ENCODE peak calls at places on chromosomes 2 and 18, in seven cellular contexts. One of them, this sample, is unnamed.

GRCh38 chr2:166900700-166901099 is 12.4 kb downstream of the XIRP2 start:
- DNase-seq in SK-N-SH: no peak
- DNase-seq in HCT116: no peak
- DNase-seq in HepG2: peak
- DNase-seq in H1: no peak
- DNase-seq in K562: no peak
- DNase-seq in GM12878: no peak
- DNase-seq in this sample: peak

GRCh38 chr2:3784731-3785130 is 81.4 kb downstream of the DCDC2C start:
- DNase-seq in HepG2: no peak
- DNase-seq in H1: no peak
- DNase-seq in GM12878: no peak
- DNase-seq in SK-N-SH: no peak
- DNase-seq in K562: no peak
- DNase-seq in HCT116: no peak
- DNase-seq in this sample: no peak

GRCh38 chr18:73531601-73532000 is 616.0 kb downstream of the FBXO15 start:
- DNase-seq in H1: no peak
- DNase-seq in SK-N-SH: no peak
- DNase-seq in HCT116: no peak
- DNase-seq in K562: no peak
- DNase-seq in HepG2: no peak
- DNase-seq in GM12878: no peak
- DNase-seq in this sample: no peak

GRCh38 chr2:47036489-47036769 is 118.7 kb downstream of the STPG4 start:
- DNase-seq in GM12878: no peak
- DNase-seq in H1: no peak
- DNase-seq in K562: no peak
- DNase-seq in HCT116: no peak
- DNase-seq in SK-N-SH: no peak
- DNase-seq in HepG2: no peak
- DNase-seq in this sample: no peak

GRCh38 chr18:36120297-36120696 is 8.8 kb downstream of the SLC39A6 start:
- DNase-seq in GM12878: no peak
- DNase-seq in H1: no peak
- DNase-seq in SK-N-SH: no peak
- DNase-seq in HCT116: no peak
- DNase-seq in K562: no peak
- DNase-seq in HepG2: no peak
- DNase-seq in this sample: no peak

GRCh38 chr2:154261473-154262027 is 389.8 kb downstream of the GALNT13 start:
- DNase-seq in SK-N-SH: no peak
- DNase-seq in K562: no peak
- DNase-seq in HepG2: no peak
- DNase-seq in GM12878: no peak
- DNase-seq in HCT116: no peak
- DNase-seq in H1: no peak
- DNase-seq in this sample: no peak

GRCh38 chr18:79463424-79463960 is 67.8 kb downstream of the NFATC1 start:
- DNase-seq in HCT116: no peak
- DNase-seq in K562: no peak
- DNase-seq in H1: no peak
- DNase-seq in SK-N-SH: no peak
- DNase-seq in GM12878: no peak
- DNase-seq in HepG2: no peak
- DNase-seq in this sample: no peak

GRCh38 chr2:24730481-24730880 is 62.7 kb downstream of the PTRHD1 start:
- DNase-seq in SK-N-SH: no peak
- DNase-seq in H1: no peak
- DNase-seq in K562: no peak
- DNase-seq in GM12878: no peak
- DNase-seq in HCT116: no peak
- DNase-seq in HepG2: no peak
- DNase-seq in this sample: no peak

GRCh38 chr2:192243488-192243887 is 48.8 kb upstream of the TMEFF2 start:
- DNase-seq in SK-N-SH: no peak
- DNase-seq in H1: no peak
- DNase-seq in HepG2: no peak
- DNase-seq in GM12878: no peak
- DNase-seq in HCT116: no peak
- DNase-seq in K562: no peak
- DNase-seq in this sample: no peak

GRCh38 chr18:34222396-34223163 is 2.1 kb downstream of the NOL4 start:
- DNase-seq in SK-N-SH: peak
- DNase-seq in GM12878: no peak
- DNase-seq in H1: peak
- DNase-seq in K562: no peak
- DNase-seq in HCT116: no peak
- DNase-seq in HepG2: no peak
- DNase-seq in this sample: no peak

GRCh38 chr2:174336403-174337336 is 1.9 kb downstream of the SP9 start:
- DNase-seq in HCT116: peak
- DNase-seq in SK-N-SH: peak
- DNase-seq in HepG2: peak
- DNase-seq in K562: peak
- DNase-seq in H1: peak
- DNase-seq in GM12878: no peak
- DNase-seq in this sample: no peak

GRCh38 chr2:227482638-227483340 is 10.8 kb downstream of the AGFG1 start:
- DNase-seq in HepG2: no peak
- DNase-seq in SK-N-SH: no peak
- DNase-seq in GM12878: no peak
- DNase-seq in HCT116: no peak
- DNase-seq in K562: no peak
- DNase-seq in H1: no peak
- DNase-seq in this sample: no peak

GRCh38 chr2:238670341-238670681 is 177.6 kb upstream of the TWIST2 start:
- DNase-seq in SK-N-SH: no peak
- DNase-seq in H1: no peak
- DNase-seq in HCT116: no peak
- DNase-seq in GM12878: no peak
- DNase-seq in HepG2: no peak
- DNase-seq in K562: no peak
- DNase-seq in this sample: no peak

GRCh38 chr2:168404764-168405163 is 51.3 kb upstream of the CERS6 start:
- DNase-seq in HCT116: no peak
- DNase-seq in SK-N-SH: no peak
- DNase-seq in GM12878: no peak
- DNase-seq in H1: no peak
- DNase-seq in K562: no peak
- DNase-seq in HepG2: peak
- DNase-seq in this sample: no peak

GRCh38 chr2:14524041-14524802 is 108.3 kb upstream of the LRATD1 start:
- DNase-seq in SK-N-SH: no peak
- DNase-seq in GM12878: no peak
- DNase-seq in HepG2: no peak
- DNase-seq in HCT116: no peak
- DNase-seq in H1: no peak
- DNase-seq in K562: no peak
- DNase-seq in this sample: peak

GRCh38 chr18:9825571-9826073 is 60.2 kb upstream of the TXNDC2 start:
- DNase-seq in H1: no peak
- DNase-seq in K562: peak
- DNase-seq in HCT116: peak
- DNase-seq in SK-N-SH: no peak
- DNase-seq in GM12878: no peak
- DNase-seq in HepG2: peak
- DNase-seq in this sample: no peak

GRCh38 chr2:241378816-241379215 is 22.7 kb downstream of the FARP2 start:
- DNase-seq in H1: no peak
- DNase-seq in GM12878: no peak
- DNase-seq in HCT116: no peak
- DNase-seq in SK-N-SH: no peak
- DNase-seq in HepG2: no peak
- DNase-seq in K562: no peak
- DNase-seq in this sample: no peak

GRCh38 chr2:85988210-85988913 is 99.6 kb upstream of the ST3GAL5 start:
- DNase-seq in H1: no peak
- DNase-seq in HepG2: no peak
- DNase-seq in GM12878: no peak
- DNase-seq in HCT116: no peak
- DNase-seq in K562: no peak
- DNase-seq in SK-N-SH: no peak
- DNase-seq in this sample: no peak

GRCh38 chr2:174337337-174338154 is 2.8 kb downstream of the SP9 start:
- DNase-seq in GM12878: no peak
- DNase-seq in HCT116: no peak
- DNase-seq in SK-N-SH: peak
- DNase-seq in K562: peak
- DNase-seq in H1: peak
- DNase-seq in HepG2: no peak
- DNase-seq in this sample: no peak

GRCh38 chr2:234861841-234862735 is 89.7 kb upstream of the SH3BP4 start:
- DNase-seq in SK-N-SH: no peak
- DNase-seq in H1: no peak
- DNase-seq in HCT116: no peak
- DNase-seq in GM12878: no peak
- DNase-seq in HepG2: no peak
- DNase-seq in K562: no peak
- DNase-seq in this sample: peak

GRCh38 chr2:210442869-210443268 is 33.7 kb downstream of the LANCL1 start:
- DNase-seq in H1: no peak
- DNase-seq in K562: no peak
- DNase-seq in GM12878: no peak
- DNase-seq in HepG2: no peak
- DNase-seq in HCT116: no peak
- DNase-seq in SK-N-SH: no peak
- DNase-seq in this sample: no peak

GRCh38 chr2:101339236-101339865 is 30.9 kb upstream of the RNF149 start:
- DNase-seq in SK-N-SH: no peak
- DNase-seq in GM12878: no peak
- DNase-seq in H1: no peak
- DNase-seq in HCT116: no peak
- DNase-seq in K562: no peak
- DNase-seq in HepG2: no peak
- DNase-seq in this sample: no peak

GRCh38 chr2:21890041-21890440 is 766.3 kb downstream of the TDRD15 start:
- DNase-seq in K562: no peak
- DNase-seq in GM12878: no peak
- DNase-seq in HepG2: peak
- DNase-seq in HCT116: no peak
- DNase-seq in SK-N-SH: no peak
- DNase-seq in H1: no peak
- DNase-seq in this sample: no peak

GRCh38 chr18:59067873-59068272 is 71.8 kb upstream of the SEC11C start:
- DNase-seq in K562: peak
- DNase-seq in SK-N-SH: peak
- DNase-seq in H1: no peak
- DNase-seq in HepG2: no peak
- DNase-seq in GM12878: no peak
- DNase-seq in HCT116: no peak
- DNase-seq in this sample: peak

GRCh38 chr2:222806606-222807036 is 54.2 kb upstream of the ACSL3 start:
- DNase-seq in GM12878: no peak
- DNase-seq in HepG2: peak
- DNase-seq in HCT116: no peak
- DNase-seq in SK-N-SH: no peak
- DNase-seq in H1: no peak
- DNase-seq in K562: no peak
- DNase-seq in this sample: peak

GRCh38 chr2:69490486-69490885 is 53.3 kb upstream of the NFU1 start:
- DNase-seq in GM12878: no peak
- DNase-seq in K562: no peak
- DNase-seq in HepG2: no peak
- DNase-seq in H1: no peak
- DNase-seq in HCT116: no peak
- DNase-seq in SK-N-SH: no peak
- DNase-seq in this sample: no peak
- TF ChIP-seq JUND in GM12878: no peak
- TF ChIP-seq JUND in K562: no peak
- TF ChIP-seq JUND in HepG2: no peak
- TF ChIP-seq JUND in H1: no peak
- TF ChIP-seq JUND in HCT116: no peak
- TF ChIP-seq JUND in SK-N-SH: no peak
- TF ChIP-seq JUND in this sample: no peak

GRCh38 chr2:96538487-96539214 is 2.1 kb downstream of the ARID5A start:
- DNase-seq in HepG2: peak
- DNase-seq in SK-N-SH: no peak
- DNase-seq in GM12878: peak
- DNase-seq in H1: peak
- DNase-seq in HCT116: no peak
- DNase-seq in K562: no peak
- DNase-seq in this sample: no peak

GRCh38 chr2:96536445-96537065 is at the start of gene ARID5A:
- DNase-seq in K562: peak
- DNase-seq in HCT116: peak
- DNase-seq in SK-N-SH: peak
- DNase-seq in H1: peak
- DNase-seq in HepG2: peak
- DNase-seq in GM12878: peak
- DNase-seq in this sample: peak

GRCh38 chr2:96535331-96535730 is 1.2 kb upstream of the ARID5A start:
- DNase-seq in H1: no peak
- DNase-seq in SK-N-SH: no peak
- DNase-seq in HepG2: no peak
- DNase-seq in GM12878: no peak
- DNase-seq in K562: no peak
- DNase-seq in HCT116: no peak
- DNase-seq in this sample: no peak

GRCh38 chr2:96537734-96538486 is 1.4 kb downstream of the ARID5A start:
- DNase-seq in HepG2: no peak
- DNase-seq in H1: no peak
- DNase-seq in SK-N-SH: peak
- DNase-seq in GM12878: no peak
- DNase-seq in HCT116: no peak
- DNase-seq in K562: no peak
- DNase-seq in this sample: no peak

GRCh38 chr2:96537066-96537733 is 648 bp downstream of the ARID5A start:
- DNase-seq in GM12878: peak
- DNase-seq in HepG2: no peak
- DNase-seq in K562: peak
- DNase-seq in H1: no peak
- DNase-seq in HCT116: no peak
- DNase-seq in SK-N-SH: peak
- DNase-seq in this sample: no peak
- TF ChIP-seq JUND in GM12878: no peak
- TF ChIP-seq JUND in HepG2: no peak
- TF ChIP-seq JUND in K562: no peak
- TF ChIP-seq JUND in H1: no peak
- TF ChIP-seq JUND in HCT116: no peak
- TF ChIP-seq JUND in SK-N-SH: no peak
- TF ChIP-seq JUND in this sample: no peak

GRCh38 chr18:76557026-76557575 is 62.1 kb upstream of the ZNF516 start:
- DNase-seq in K562: no peak
- DNase-seq in HepG2: peak
- DNase-seq in GM12878: no peak
- DNase-seq in HCT116: no peak
- DNase-seq in H1: no peak
- DNase-seq in SK-N-SH: no peak
- DNase-seq in this sample: no peak
- TF ChIP-seq JUND in K562: no peak
- TF ChIP-seq JUND in HepG2: no peak
- TF ChIP-seq JUND in GM12878: no peak
- TF ChIP-seq JUND in HCT116: no peak
- TF ChIP-seq JUND in H1: no peak
- TF ChIP-seq JUND in SK-N-SH: no peak
- TF ChIP-seq JUND in this sample: no peak

DNA sequence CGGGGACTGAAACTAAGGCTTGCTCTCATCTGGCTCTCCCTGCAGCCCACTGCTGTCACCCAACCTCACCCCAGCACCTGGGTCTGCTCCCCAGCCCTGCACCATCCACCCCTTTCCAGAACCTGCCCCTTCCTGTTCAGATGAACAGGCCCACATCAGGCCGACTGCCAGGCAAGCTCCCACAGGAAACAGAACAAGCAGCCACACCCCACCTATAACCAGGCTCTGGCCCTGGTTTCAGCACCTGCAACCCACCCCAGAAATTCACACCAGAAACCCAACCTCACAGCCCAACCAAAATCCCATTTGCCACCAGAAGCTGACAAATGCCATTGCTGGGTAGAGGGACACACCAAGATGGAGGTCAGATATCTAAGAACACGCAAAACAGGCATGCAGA is 159.2 kb upstream of the ID2 start:
- DNase-seq in HepG2: no peak
- DNase-seq in GM12878: no peak
- DNase-seq in HCT116: no peak
- DNase-seq in K562: no peak
- DNase-seq in H1: no peak
- DNase-seq in SK-N-SH: no peak
- DNase-seq in this sample: no peak
- TF ChIP-seq JUND in HepG2: no peak
- TF ChIP-seq JUND in GM12878: no peak
- TF ChIP-seq JUND in HCT116: no peak
- TF ChIP-seq JUND in K562: no peak
- TF ChIP-seq JUND in H1: no peak
- TF ChIP-seq JUND in SK-N-SH: no peak
- TF ChIP-seq JUND in this sample: no peak